ENCODE peak calls at places on chromosomes 4 and X, in four cellular contexts. B is lower lobe of right lung, P is mesothelial cell of epicardium, U is omental fat pad. Q is an unnamed sample.

GRCh38 chr4:119517361-119518229 is 111.0 kb downstream of the PDE5A start:
- DNase-seq in P (no peak), B (no peak), U (no peak), Q (no peak)

GRCh38 chr4:56128231-56128630 is 179.5 kb downstream of the CEP135 start:
- DNase-seq in P (no peak), U (no peak), B (no peak), Q (no peak)

GRCh38 chr4:156169011-156169410 is 215.3 kb upstream of the CTSO start:
- DNase-seq in B (no peak), P (no peak), U (peak; percentile 21), Q (no peak)

GRCh38 chr4:151204925-151205524 is 71.9 kb upstream of the PRSS48 start:
- DNase-seq in B (no peak), P (no peak), U (no peak), Q (no peak)

GRCh38 chrX:1212532-1212931 is at the start of gene CRLF2:
- DNase-seq in P (no peak), B (no peak), U (no peak), Q (no peak)

GRCh38 chr4:21046121-21046520 is 345.9 kb downstream of the PACRGL start:
- DNase-seq in P (no peak), U (no peak), B (no peak), Q (no peak)

GRCh38 chr4:156763511-156763910 is 208.1 kb downstream of the PDGFC start:
- DNase-seq in B (no peak), P (no peak), U (no peak), Q (no peak)

GRCh38 chr4:189840356-189840755 is 100.3 kb upstream of the FRG1 start:
- DNase-seq in U (no peak), B (no peak), P (no peak), Q (no peak)

GRCh38 chr4:58543465-58543864 is 1433.3 kb upstream of the IGFBP7 start:
- DNase-seq in U (no peak), P (no peak), B (no peak), Q (no peak)

GRCh38 chr4:99918656-99919055 is 24.4 kb upstream of the LAMTOR3 start:
- DNase-seq in U (no peak), B (no peak), P (no peak), Q (no peak)

GRCh38 chr4:74112399-74113090 is 13.6 kb upstream of the CXCL2 start:
- DNase-seq in P (no peak), U (no peak), B (no peak), Q (no peak)

GRCh38 chrX:112910418-112910817 is 69.8 kb upstream of the AMOT start:
- DNase-seq in B (no peak), P (no peak), U (no peak), Q (no peak)

GRCh38 chr4:180947421-180947820 is 1295.8 kb upstream of the TENM3 start:
- DNase-seq in B (no peak), P (no peak), U (no peak), Q (no peak)

GRCh38 chr4:184440593-184441358 is 33.6 kb downstream of the IRF2 start:
- DNase-seq in P (no peak), U (no peak), B (no peak), Q (no peak)

GRCh38 chrX:3176439-3176820 is 135.2 kb downstream of the ARSF start:
- DNase-seq in U (no peak), P (no peak), B (no peak), Q (no peak)

GRCh38 chrX:68880846-68881513 is 52.2 kb downstream of the EFNB1 start:
- DNase-seq in P (no peak), B (no peak), U (no peak), Q (no peak)

GRCh38 chrX:155056877-155057792 is 13.8 kb downstream of the CMC4 start:
- DNase-seq in P (no peak), U (no peak), B (peak; percentile 66), Q (no peak)

GRCh38 chr4:30295652-30296051 is 424.5 kb upstream of the PCDH7 start:
- DNase-seq in B (no peak), U (no peak), P (no peak), Q (no peak)

GRCh38 chrX:23369037-23369436 is 34.4 kb downstream of the PTCHD1 start:
- DNase-seq in U (no peak), B (no peak), P (no peak), Q (no peak)

GRCh38 chr4:142373610-142374009 is 472.5 kb downstream of the INPP4B start:
- DNase-seq in P (no peak), B (no peak), U (no peak), Q (no peak)

GRCh38 chr4:169015237-169015636 is 5.2 kb upstream of the CBR4 start:
- DNase-seq in U (no peak), B (no peak), P (no peak), Q (no peak)

GRCh38 chrX:130626521-130626920 is 224.7 kb downstream of the RBMX2 start:
- DNase-seq in U (no peak), B (no peak), P (no peak), Q (no peak)

GRCh38 chrX:12686324-12686723 is 104.9 kb upstream of the PRPS2 start:
- DNase-seq in U (no peak), B (no peak), P (no peak), Q (no peak)

GRCh38 chr4:24980064-24980690 is 50.6 kb downstream of the LGI2 start:
- DNase-seq in P (no peak), B (no peak), U (no peak), Q (no peak)

GRCh38 chrX:72274526-72274925 is 2.5 kb downstream of the RPS4X start:
- DNase-seq in B (no peak), U (no peak), P (no peak), Q (no peak)

GRCh38 chrX:65034641-65035450 is 58.6 kb upstream of the ZC4H2 start:
- DNase-seq in U (peak; percentile 25), P (peak; percentile 77), B (peak; percentile 58), Q (peak; percentile 6)

GRCh38 chr4:184309241-184310170 is 91.8 kb upstream of the ENPP6 start:
- DNase-seq in U (no peak), B (no peak), P (no peak), Q (no peak)

GRCh38 chrX:140983730-140984129 is 18.7 kb upstream of the SPANXB1 start:
- DNase-seq in B (no peak), P (no peak), U (no peak), Q (no peak)

GRCh38 chr4:6022607-6023288 is 4.5 kb upstream of the C4orf50 start:
- DNase-seq in P (no peak), U (no peak), B (no peak), Q (no peak)

GRCh38 chr4:38430841-38431240 is 233.2 kb upstream of the KLF3 start:
- DNase-seq in B (no peak), U (no peak), P (no peak), Q (no peak)

GRCh38 chrX:103817502-103817901 is 14.6 kb downstream of the RAB9B start:
- DNase-seq in B (no peak), U (no peak), P (no peak), Q (no peak)

GRCh38 chrX:150348365-150348764 is 14.8 kb upstream of the MAMLD1 start:
- DNase-seq in U (no peak), P (no peak), B (no peak), Q (no peak)

GRCh38 chr4:2756691-2757350 is 685 bp upstream of the TNIP2 start:
- DNase-seq in P (no peak), B (peak; percentile 44), U (no peak), Q (no peak)

GRCh38 chr4:5446595-5446994 is 261.8 kb downstream of the EVC2 start:
- DNase-seq in P (no peak), B (no peak), U (no peak), Q (no peak)

GRCh38 chrX:136847874-136848273 is 32.7 kb downstream of the RBMX start:
- DNase-seq in P (no peak), B (no peak), U (no peak), Q (no peak)

GRCh38 chr4:145920205-145920604 is 18.4 kb downstream of the ZNF827 start:
- DNase-seq in U (no peak), P (no peak), B (no peak), Q (no peak)

GRCh38 chrX:71128915-71129765 is 10.7 kb downstream of the MED12 start:
- DNase-seq in U (peak; percentile 37), P (peak; percentile 44), B (peak; percentile 76), Q (no peak)

GRCh38 chrX:39705299-39705698 is 392.5 kb downstream of the BCOR start:
- DNase-seq in B (peak; percentile 72), P (no peak), U (no peak), Q (no peak)
- TF ChIP-seq CTCF in B (peak; percentile 47), P (peak; percentile 18), U (no peak), Q (peak; percentile 62)

DNA sequence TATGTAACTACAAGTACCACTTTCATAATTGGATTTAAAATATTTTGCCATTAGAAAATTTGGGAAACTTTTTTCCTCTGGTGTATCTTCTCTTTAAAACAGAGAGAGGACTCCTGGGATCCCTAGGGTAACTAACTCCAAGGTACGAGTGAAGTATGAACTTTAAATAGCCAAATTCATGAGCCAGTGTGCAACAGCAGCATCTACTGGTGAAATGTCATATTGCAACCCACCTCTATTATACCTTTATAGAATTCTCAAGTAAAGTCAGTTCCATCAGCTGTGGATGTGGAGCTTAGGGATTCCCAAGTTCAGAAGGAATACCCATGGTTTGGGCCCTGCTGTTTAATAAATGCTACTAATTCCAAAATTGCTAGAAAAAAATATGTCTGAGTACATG is 282.7 kb upstream of the TAPT1 start:
- DNase-seq in U (no peak), B (no peak), P (no peak), Q (no peak)
- TF ChIP-seq CTCF in U (no peak), B (peak; percentile 21), P (peak; percentile 39), Q (peak; percentile 70)

GRCh38 chr4:148986951-148987350 is 544.7 kb upstream of the NR3C2 start:
- DNase-seq in P (no peak), U (no peak), B (no peak), Q (no peak)
- TF ChIP-seq CTCF in P (no peak), U (no peak), B (no peak), Q (no peak)

DNA sequence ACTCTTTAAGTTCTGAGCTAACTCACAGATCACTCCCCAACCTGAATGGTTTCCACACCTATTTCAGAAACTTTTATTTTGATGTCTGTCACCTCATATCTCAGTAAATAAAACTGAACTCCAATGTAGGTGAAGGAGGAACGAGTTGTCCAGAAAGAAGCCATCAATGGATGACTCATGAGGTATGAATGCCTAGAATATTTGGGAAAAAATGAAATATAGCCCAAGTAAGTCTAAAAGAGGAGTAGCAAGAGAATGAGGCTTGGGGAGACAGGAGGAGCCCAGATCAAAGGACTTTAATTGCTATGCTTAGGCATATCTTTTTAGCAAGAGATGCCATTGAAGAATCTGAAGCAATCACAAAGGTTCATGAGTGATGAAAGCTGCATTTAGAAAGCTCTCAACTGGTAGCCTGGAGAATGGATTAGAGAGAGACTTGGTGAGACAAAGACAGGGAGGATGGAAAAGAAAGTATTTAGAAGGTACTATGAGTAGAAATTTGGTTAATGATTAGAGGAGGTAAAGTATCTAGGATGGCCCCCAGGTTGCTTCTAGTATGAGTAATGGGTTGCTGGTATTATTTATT is 39.3 kb downstream of the NOCT start:
- DNase-seq in U (no peak), P (no peak), B (no peak), Q (no peak)
- TF ChIP-seq CTCF in U (no peak), P (no peak), B (no peak), Q (no peak)

DNA sequence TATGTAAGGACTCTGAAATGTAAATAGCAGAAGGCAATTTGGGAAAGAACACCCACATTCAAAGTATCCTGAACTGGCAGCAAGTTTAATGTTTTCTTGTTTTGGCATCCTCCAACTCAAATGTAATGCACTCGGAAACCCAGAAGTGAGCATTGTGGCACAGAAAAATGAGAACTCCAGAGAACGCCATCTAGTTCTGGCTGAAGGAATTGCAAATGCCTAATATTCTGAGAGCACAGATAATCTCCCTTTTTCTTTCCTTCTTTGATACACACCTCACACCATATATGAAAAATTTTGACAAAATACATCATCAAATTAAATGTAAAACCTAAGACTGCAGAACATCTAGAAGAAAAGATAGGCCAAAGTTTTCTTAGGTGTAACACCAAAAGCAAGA is 52.1 kb downstream of the PWWP3B start:
- DNase-seq in U (no peak), P (no peak), B (no peak), Q (no peak)
- TF ChIP-seq CTCF in U (no peak), P (no peak), B (no peak), Q (no peak)

Q was measured in esophagus squamous epithelium.